ENCODE peak calls at places on chromosomes 16 and 17, in four cellular contexts. A, L, D and Z are unnamed samples.
A peak's percentile ranks its signal among the peaks of the same experiment; 100 is the strongest.

GRCh38 chr17:30376621-30377452 is 1.9 kb upstream of the CPD start:
- DNase-seq in D (no peak), A (no peak), L (no peak), Z (no peak)

GRCh38 chr17:31654936-31655335 is 204.1 kb downstream of the COPRS start:
- DNase-seq in A (no peak), D (no peak), L (no peak), Z (no peak)

GRCh38 chr17:65235284-65235683 is 98.1 kb downstream of the RGS9 start:
- DNase-seq in L (no peak), A (no peak), D (no peak), Z (no peak)

GRCh38 chr17:34076743-34077631 is 178.1 kb upstream of the CCL2 start:
- DNase-seq in D (no peak), L (no peak), A (no peak), Z (no peak)

GRCh38 chr16:54817432-54817831 is 113.2 kb upstream of the IRX5 start:
- DNase-seq in L (no peak), A (peak; percentile 40), D (no peak), Z (no peak)

GRCh38 chr16:64397042-64397441 is 724.8 kb downstream of the CDH11 start:
- DNase-seq in D (no peak), A (no peak), L (no peak), Z (no peak)

GRCh38 chr16:68436581-68436980 is 11.7 kb downstream of the SMPD3 start:
- DNase-seq in L (no peak), D (no peak), A (no peak), Z (peak; percentile 42)

GRCh38 chr17:68200689-68201424 is 47.0 kb upstream of the AMZ2 start:
- DNase-seq in A (peak; percentile 80), L (peak; percentile 54), D (peak; percentile 88), Z (peak; percentile 62)

GRCh38 chr16:86630471-86630870 is 52.1 kb downstream of the FOXL1 start:
- DNase-seq in A (no peak), D (no peak), L (no peak), Z (no peak)

GRCh38 chr17:27743288-27743885 is 56.9 kb downstream of the NOS2 start:
- DNase-seq in L (no peak), A (no peak), D (no peak), Z (no peak)

GRCh38 chr17:4544135-4544651 is 11.0 kb downstream of the MYBBP1A start:
- DNase-seq in D (no peak), L (no peak), A (no peak), Z (no peak)

GRCh38 chr16:86431540-86431939 is 78.8 kb upstream of the FOXF1 start:
- DNase-seq in A (no peak), L (no peak), D (no peak), Z (no peak)

GRCh38 chr16:8931864-8932263 is 31.8 kb downstream of the USP7 start:
- DNase-seq in L (peak; percentile 41), D (peak; percentile 67), A (peak; percentile 51), Z (peak; percentile 46)

GRCh38 chr16:66248096-66248495 is 118.4 kb upstream of the CDH5 start:
- DNase-seq in A (peak; percentile 37), D (peak; percentile 77), L (peak; percentile 83), Z (no peak)

GRCh38 chr16:81310045-81310644 is 4.6 kb upstream of the GAN start:
- DNase-seq in A (no peak), D (no peak), L (no peak), Z (peak; percentile 33)

GRCh38 chr17:82751571-82752370 is at the start of gene TBCD:
- DNase-seq in A (peak; percentile 87), L (peak; percentile 87), D (peak; percentile 92), Z (peak; percentile 86)

GRCh38 chr16:48409839-48410610 is 24.8 kb upstream of the SIAH1 start:
- DNase-seq in L (no peak), D (no peak), A (peak; percentile 53), Z (peak; percentile 97)

GRCh38 chr17:29581583-29582253 is 7.7 kb downstream of the GIT1 start:
- DNase-seq in D (no peak), A (no peak), L (peak; percentile 21), Z (no peak)

GRCh38 chr16:53465606-53466290 is 31.5 kb downstream of the RBL2 start:
- DNase-seq in L (no peak), A (no peak), D (no peak), Z (peak; percentile 49)

GRCh38 chr16:58862334-58863024 is 128.4 kb upstream of the GOT2 start:
- DNase-seq in D (no peak), A (no peak), L (no peak), Z (no peak)

GRCh38 chr17:59607817-59608403 is 11.8 kb upstream of the CLTC start:
- DNase-seq in D (no peak), L (no peak), A (no peak), Z (no peak)

GRCh38 chr17:63932008-63932561 is at the start of gene CD79B:
- DNase-seq in L (no peak), A (no peak), D (no peak), Z (no peak)

GRCh38 chr16:84534815-84535214 is 30.4 kb upstream of the MEAK7 start:
- DNase-seq in A (no peak), D (no peak), L (no peak), Z (no peak)

GRCh38 chr17:81084691-81085419 is 49.9 kb downstream of the BAIAP2 start:
- DNase-seq in A (peak; percentile 93), D (no peak), L (no peak), Z (no peak)
- H3K4me1 ChIP-seq in A (peaks cover 81% of the 10 kb centered on the region), D (no peaks in the 10 kb centered on the region), L (no peaks in the 10 kb centered on the region), Z (no peaks in the 10 kb centered on the region)

DNA sequence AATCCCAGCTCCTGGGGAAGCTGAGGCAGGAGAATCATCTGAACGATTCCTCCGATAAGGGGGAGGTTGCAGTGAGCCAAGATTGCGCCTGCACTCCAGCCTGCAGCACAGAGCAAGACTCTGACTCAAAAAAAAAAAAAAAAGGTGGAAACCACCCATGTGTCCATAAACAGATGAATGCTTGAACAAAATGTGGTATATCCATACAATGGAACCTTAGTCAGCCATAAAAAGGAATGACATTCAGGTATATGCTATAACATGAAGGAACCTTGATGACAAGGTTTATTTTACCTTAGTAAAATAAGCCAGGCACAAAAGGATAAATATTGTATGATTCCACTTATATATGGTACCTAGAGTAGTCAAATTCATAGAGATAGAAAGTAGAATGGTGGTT is 2.9 kb upstream of the MEIOC start:
- DNase-seq in L (no peak), A (no peak), D (no peak), Z (no peak)
- H3K4me3 ChIP-seq in L (no peak overlapping the region), A (no peak overlapping the region), D (no peak overlapping the region), Z (no peak overlapping the region)

DNA sequence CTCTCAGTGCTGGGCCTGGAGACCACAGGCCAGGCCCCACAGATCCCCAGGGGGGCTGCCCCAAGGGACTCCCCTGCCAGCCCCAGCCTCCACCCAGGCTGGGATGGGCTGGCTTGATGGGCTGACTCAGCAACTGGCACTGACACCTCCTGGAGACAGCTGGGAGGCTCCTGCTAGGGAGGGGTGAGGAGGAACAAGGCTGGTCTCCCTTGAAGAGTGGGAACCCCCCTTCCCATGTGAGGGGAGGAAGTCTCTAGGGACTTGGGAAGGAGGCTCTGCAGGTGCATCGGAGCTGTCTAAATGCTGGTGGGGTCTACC is 10.4 kb downstream of the NHERF1 start:
- DNase-seq in A (no peak), L (no peak), D (no peak), Z (peak; percentile 74)
- H3K4me1 ChIP-seq in A (peaks cover 87% of the 10 kb centered on the region), L (no peaks in the 10 kb centered on the region), D (no peaks in the 10 kb centered on the region), Z (peaks cover 40% of the 10 kb centered on the region)

DNA sequence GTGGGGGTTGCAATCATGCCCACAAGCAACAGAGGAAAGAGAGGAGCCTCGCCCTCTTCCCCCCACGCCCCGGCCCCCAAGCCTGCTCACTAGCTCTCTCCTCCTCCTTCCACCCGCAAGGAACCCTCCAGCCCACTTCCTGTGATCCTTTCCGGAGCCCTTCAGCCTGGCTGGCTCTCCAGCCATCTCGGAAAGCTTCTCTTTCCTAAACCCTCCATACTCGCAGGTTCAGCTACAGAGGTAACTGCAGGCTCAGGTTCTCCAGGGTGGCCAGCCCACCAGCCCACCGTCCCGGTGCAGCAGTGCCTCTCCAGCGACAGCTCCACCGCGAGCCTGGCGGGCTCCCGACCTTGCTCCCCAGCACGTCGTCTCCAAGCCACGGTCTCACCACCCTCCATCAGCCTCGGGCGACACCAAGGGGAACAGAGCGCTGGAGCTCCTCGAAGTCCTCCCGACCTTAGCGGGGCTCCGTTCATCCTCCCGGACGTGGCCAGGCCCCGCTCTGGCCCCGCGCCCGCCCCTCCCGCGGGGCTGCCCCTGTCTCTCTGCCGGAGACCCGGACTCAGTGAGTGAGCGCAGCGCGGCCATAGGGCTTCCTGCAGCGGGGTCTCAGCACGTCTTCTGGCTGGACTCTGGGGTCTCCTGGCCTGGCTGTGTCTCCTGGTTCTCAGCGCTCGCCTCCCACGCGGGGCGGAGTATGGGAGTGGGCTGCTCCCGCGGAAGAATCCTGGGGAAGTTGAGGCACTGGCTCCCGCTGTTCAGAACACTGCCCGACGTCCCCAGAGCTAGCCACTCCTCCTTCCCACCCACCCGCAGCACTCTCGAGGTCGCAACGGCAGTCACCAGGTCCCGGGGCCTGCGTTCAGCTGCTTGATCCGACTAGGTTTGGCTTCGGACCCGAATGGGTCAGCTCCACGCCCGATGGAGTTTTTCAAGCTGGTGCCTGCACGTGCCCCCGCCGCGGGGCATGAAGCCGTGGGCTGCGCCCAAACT is 12.8 kb upstream of the ODF4 start:
- DNase-seq in A (peak; percentile 37), L (no peak), D (peak; percentile 56), Z (no peak)
- H3K4me3 ChIP-seq in A (peak overlapping the region; percentile 57), L (peak overlapping the region; percentile 27), D (peak overlapping the region; percentile 14), Z (peak overlapping the region; percentile 24)

DNA sequence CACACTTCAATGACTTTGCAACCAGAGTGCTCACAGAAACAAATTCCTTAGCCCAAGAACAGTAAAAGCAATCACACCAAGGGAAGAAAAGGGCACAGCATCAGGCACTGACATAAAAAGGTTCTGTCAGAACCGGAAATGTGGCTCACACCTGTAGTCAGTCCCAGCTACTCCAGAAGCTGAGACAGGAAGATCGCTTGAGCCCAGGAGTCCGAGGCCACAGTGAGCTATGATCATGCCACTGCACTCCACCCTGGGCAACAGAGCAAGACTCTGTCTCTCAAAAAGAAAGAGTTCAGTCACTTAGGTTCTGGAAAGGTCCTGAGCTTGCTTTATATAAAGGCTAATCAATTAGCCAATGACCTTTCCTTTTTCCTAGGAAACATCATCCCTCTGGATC is 22.7 kb downstream of the YWHAE start:
- DNase-seq in A (no peak), D (no peak), L (no peak), Z (no peak)
- H3K4me1 ChIP-seq in A (peaks cover 100% of the 10 kb centered on the region), D (peaks cover 2% of the 10 kb centered on the region), L (peaks cover 41% of the 10 kb centered on the region), Z (peaks cover 9% of the 10 kb centered on the region)

GRCh38 chr16:1537763-1538289 is 4.4 kb downstream of the TMEM204 start:
- DNase-seq in A (no peak), L (no peak), D (no peak), Z (no peak)
- H3K4me3 ChIP-seq in A (peak overlapping the region; percentile 55), L (no peak overlapping the region), D (no peak overlapping the region), Z (no peak overlapping the region)

GRCh38 chr17:38315497-38315896 is 18.5 kb downstream of the MRPL45 start:
- DNase-seq in L (no peak), D (no peak), A (no peak), Z (no peak)
- H3K4me1 ChIP-seq in L (no peaks in the 10 kb centered on the region), D (no peaks in the 10 kb centered on the region), A (no peaks in the 10 kb centered on the region), Z (no peaks in the 10 kb centered on the region)